ENCODE peak calls at places on chromosomes 2 and 18, in eight cellular contexts. D is IMR-90, Z is spleen, G is gastrocnemius medialis, Y is thyroid gland, O is A549, U is sigmoid colon, Q is uterus. C is an unnamed sample.

GRCh38 chr2:69720404-69720803 is 21.5 kb upstream of the ANXA4 start:
- DNase-seq in D (peak), Z (no peak), G (no peak), Y (no peak), O (no peak), U (no peak), Q (no peak), C (no peak)

GRCh38 chr2:199457147-199458016 is at the start of gene SATB2:
- DNase-seq in D (peak), Z (peak), G (no peak), Y (no peak), O (peak), U (peak), Q (no peak), C (peak)

GRCh38 chr2:180085144-180085543 is 78.0 kb upstream of the CWC22 start:
- DNase-seq in D (no peak), Z (no peak), G (no peak), Y (no peak), O (no peak), U (no peak), Q (no peak), C (no peak)

GRCh38 chr2:147174824-147175254 is 670.0 kb upstream of the ACVR2A start:
- DNase-seq in D (no peak), Z (no peak), G (no peak), Y (no peak), O (no peak), U (no peak), Q (no peak), C (no peak)

GRCh38 chr2:168212167-168212566 is 35.2 kb downstream of the STK39 start:
- DNase-seq in D (no peak), Z (no peak), G (no peak), Y (no peak), O (no peak), U (no peak), Q (no peak), C (no peak)

GRCh38 chr18:62738638-62739037 is 23.3 kb downstream of the PHLPP1 start:
- DNase-seq in D (no peak), Z (no peak), G (no peak), Y (no peak), O (no peak), U (no peak), Q (no peak), C (no peak)

GRCh38 chr18:50284226-50284885 is 3.0 kb upstream of the MBD1 start:
- DNase-seq in D (no peak), Z (no peak), G (no peak), Y (no peak), O (no peak), U (no peak), Q (no peak), C (peak)

GRCh38 chr2:31131871-31132270 is 6.4 kb downstream of the GALNT14 start:
- DNase-seq in D (no peak), Z (no peak), G (no peak), Y (no peak), O (no peak), U (no peak), Q (no peak), C (no peak)

GRCh38 chr18:48922801-48923730 is 27.7 kb downstream of the SMAD7 start:
- DNase-seq in D (peak), Z (peak), G (no peak), Y (no peak), O (no peak), U (peak), Q (peak), C (peak)

GRCh38 chr2:222635295-222635694 is 20.6 kb downstream of the FARSB start:
- DNase-seq in D (no peak), Z (no peak), G (no peak), Y (no peak), O (no peak), U (no peak), Q (no peak), C (no peak)

GRCh38 chr2:127313359-127313758 is 19.4 kb upstream of the ERCC3 start:
- DNase-seq in D (no peak), Z (no peak), G (no peak), Y (no peak), O (no peak), U (no peak), Q (no peak), C (no peak)

GRCh38 chr2:98463551-98463971 is 18.9 kb downstream of the INPP4A start:
- DNase-seq in D (no peak), Z (no peak), G (no peak), Y (no peak), O (no peak), U (peak), Q (no peak), C (no peak)

GRCh38 chr2:27966466-27966865 is 75.9 kb downstream of the BABAM2 start:
- DNase-seq in D (peak), Z (no peak), G (peak), Y (peak), O (no peak), U (no peak), Q (peak), C (no peak)

GRCh38 chr18:10421859-10422258 is 32.6 kb upstream of the APCDD1 start:
- DNase-seq in D (peak), Z (no peak), G (no peak), Y (no peak), O (no peak), U (no peak), Q (no peak), C (no peak)

GRCh38 chr2:151823651-151824050 is 4.6 kb downstream of the ARL5A start:
- DNase-seq in D (no peak), Z (no peak), G (no peak), Y (peak), O (no peak), U (no peak), Q (no peak), C (no peak)

GRCh38 chr2:45267062-45267702 is 257.9 kb upstream of the SIX2 start:
- DNase-seq in D (no peak), Z (no peak), G (no peak), Y (no peak), O (no peak), U (no peak), Q (no peak), C (no peak)

GRCh38 chr2:97267411-97268074 is 154.6 kb downstream of the ANKRD36 start:
- DNase-seq in D (peak), Z (peak), G (no peak), Y (peak), O (no peak), U (peak), Q (peak), C (peak)

GRCh38 chr2:62306751-62307468 is 111.0 kb downstream of the B3GNT2 start:
- DNase-seq in D (peak), Z (peak), G (no peak), Y (peak), O (no peak), U (no peak), Q (peak), C (no peak)

GRCh38 chr18:5868218-5868904 is 27.0 kb downstream of the TMEM200C start:
- DNase-seq in D (peak), Z (no peak), G (peak), Y (peak), O (peak), U (no peak), Q (peak), C (peak)

GRCh38 chr18:73461038-73461779 is 593.4 kb upstream of the NETO1 start:
- DNase-seq in D (peak), Z (no peak), G (no peak), Y (no peak), O (no peak), U (no peak), Q (no peak), C (no peak)

GRCh38 chr2:119123359-119123758 is 35.2 kb downstream of the C1QL2 start:
- DNase-seq in D (no peak), Z (no peak), G (no peak), Y (no peak), O (no peak), U (no peak), Q (no peak), C (no peak)

GRCh38 chr2:235763816-235764215 is 270.0 kb downstream of the AGAP1 start:
- DNase-seq in D (no peak), Z (no peak), G (no peak), Y (no peak), O (no peak), U (peak), Q (no peak), C (no peak)

GRCh38 chr2:33158482-33159003 is 211.8 kb downstream of the LTBP1 start:
- DNase-seq in D (peak), Z (no peak), G (no peak), Y (no peak), O (no peak), U (no peak), Q (no peak), C (no peak)

GRCh38 chr2:110116033-110116710 is 550 bp upstream of the MALL start:
- DNase-seq in D (peak), Z (no peak), G (no peak), Y (peak), O (peak), U (no peak), Q (no peak), C (peak)

GRCh38 chr18:57954928-57955327 is 89.1 kb upstream of the NEDD4L start:
- DNase-seq in D (no peak), Z (no peak), G (no peak), Y (no peak), O (no peak), U (no peak), Q (no peak), C (no peak)
- TF ChIP-seq CTCF in D (no peak), Z (no peak), G (no peak), Y (no peak), O (no peak), U (no peak), Q (no peak), C (no peak)

DNA sequence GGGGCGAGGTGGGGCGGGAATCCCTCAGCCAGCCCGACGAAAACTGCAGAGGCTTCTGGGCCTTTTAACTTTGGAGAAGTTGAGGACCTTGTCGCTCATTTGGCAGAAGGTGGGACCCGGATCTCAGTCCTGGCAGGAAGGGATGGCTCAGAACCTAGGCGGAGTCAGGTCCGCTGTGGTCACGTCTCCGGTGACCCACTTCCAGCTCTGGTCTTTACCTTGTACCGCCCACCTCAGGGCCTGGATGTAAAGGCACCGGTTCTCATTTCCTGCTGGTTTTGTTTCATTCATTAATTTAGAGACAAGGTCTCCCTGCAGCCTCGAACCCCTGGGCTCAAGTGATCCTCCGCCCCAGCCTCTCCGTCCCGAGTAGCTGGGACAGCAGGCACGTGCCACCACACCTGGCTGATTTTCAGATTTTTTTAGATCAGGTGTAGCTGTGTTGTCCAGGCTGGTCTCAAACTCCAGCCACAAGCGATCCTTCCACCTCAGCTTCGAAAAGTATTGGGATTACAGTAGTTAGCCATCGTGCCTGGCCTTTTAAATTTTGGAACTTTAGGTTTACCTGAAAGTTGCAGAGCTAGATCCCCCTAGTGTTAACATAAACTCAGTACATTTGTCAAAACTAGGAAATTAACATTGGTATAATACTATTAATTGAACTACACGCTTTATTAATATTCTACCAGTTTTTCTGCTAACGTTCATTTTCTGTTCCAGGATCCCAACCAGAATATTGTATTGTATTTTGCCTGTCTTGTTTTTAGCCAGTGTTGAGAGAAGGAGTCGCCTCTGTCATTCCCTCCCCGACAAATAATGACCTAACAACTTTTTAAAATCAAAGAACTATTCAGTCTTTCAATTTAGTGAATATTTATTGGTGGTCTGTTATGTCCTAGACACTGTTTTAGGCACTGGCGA is 867 bp downstream of the POLI start:
- DNase-seq in D (peak), Z (peak), G (peak), Y (peak), O (peak), U (peak), Q (peak), C (peak)
- TF ChIP-seq POLR2A in D (no peak), Z (no peak), G (no peak), Y (no peak), O (no peak), U (no peak), Q (no peak), C (no peak)

DNA sequence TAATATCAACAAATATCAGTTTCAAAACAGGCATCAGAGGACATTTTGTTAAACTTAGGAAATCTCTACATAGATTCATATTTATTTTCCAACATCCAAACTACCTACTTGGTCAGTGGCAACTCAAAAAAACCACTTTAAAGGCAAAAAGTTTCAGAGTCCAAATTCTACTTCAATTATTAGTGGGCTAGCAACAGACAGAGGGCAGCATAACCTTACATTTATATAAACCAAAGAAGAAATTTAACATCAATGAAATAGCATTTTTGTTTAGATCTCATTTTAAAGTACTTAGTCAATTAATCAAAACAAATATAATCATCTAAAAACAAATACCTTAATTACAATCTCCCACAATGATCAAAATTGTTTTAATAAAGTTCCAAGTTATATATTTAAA is 33.3 kb downstream of the RTTN start:
- DNase-seq in D (peak), Z (no peak), G (no peak), Y (no peak), O (no peak), U (no peak), Q (no peak), C (no peak)
- TF ChIP-seq CTCF in D (peak), Z (no peak), G (no peak), Y (no peak), O (peak), U (no peak), Q (no peak), C (no peak)

DNA sequence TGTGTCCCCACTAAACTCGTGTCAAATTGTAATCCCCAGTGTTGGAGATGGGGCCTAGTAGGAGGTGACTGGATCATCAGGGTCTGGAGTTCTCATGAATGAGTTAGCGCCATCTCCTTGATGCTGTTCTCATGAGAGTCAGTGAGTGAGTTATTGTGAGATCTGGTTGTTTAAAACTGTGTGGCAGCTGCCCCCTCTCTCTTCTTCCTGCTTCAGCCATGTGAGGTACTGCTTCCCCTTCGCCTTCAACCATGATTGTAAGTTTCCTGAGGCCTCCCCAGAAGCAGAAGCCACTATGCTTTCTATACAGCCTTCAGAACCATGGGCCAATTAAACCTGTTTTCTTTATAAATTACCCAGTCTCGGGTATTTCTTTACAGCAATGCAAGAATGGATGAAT is 50.4 kb downstream of the AP1S3 start:
- DNase-seq in D (no peak), Z (no peak), G (no peak), Y (no peak), O (no peak), U (no peak), Q (no peak), C (no peak)
- TF ChIP-seq POLR2A in D (no peak), Z (no peak), G (no peak), Y (no peak), O (no peak), U (no peak), Q (no peak), C (no peak)

GRCh38 chr2:160092445-160092844 is 30.0 kb upstream of the PLA2R1 start:
- DNase-seq in D (no peak), Z (no peak), G (no peak), Y (no peak), O (no peak), U (no peak), Q (no peak), C (no peak)

GRCh38 chr2:160085662-160086061 is 23.2 kb upstream of the PLA2R1 start:
- DNase-seq in D (no peak), Z (no peak), G (no peak), Y (no peak), O (no peak), U (no peak), Q (no peak), C (no peak)

GRCh38 chr2:160091381-160091780 is 29.0 kb upstream of the PLA2R1 start:
- DNase-seq in D (peak), Z (no peak), G (no peak), Y (no peak), O (no peak), U (no peak), Q (no peak), C (no peak)

DNA sequence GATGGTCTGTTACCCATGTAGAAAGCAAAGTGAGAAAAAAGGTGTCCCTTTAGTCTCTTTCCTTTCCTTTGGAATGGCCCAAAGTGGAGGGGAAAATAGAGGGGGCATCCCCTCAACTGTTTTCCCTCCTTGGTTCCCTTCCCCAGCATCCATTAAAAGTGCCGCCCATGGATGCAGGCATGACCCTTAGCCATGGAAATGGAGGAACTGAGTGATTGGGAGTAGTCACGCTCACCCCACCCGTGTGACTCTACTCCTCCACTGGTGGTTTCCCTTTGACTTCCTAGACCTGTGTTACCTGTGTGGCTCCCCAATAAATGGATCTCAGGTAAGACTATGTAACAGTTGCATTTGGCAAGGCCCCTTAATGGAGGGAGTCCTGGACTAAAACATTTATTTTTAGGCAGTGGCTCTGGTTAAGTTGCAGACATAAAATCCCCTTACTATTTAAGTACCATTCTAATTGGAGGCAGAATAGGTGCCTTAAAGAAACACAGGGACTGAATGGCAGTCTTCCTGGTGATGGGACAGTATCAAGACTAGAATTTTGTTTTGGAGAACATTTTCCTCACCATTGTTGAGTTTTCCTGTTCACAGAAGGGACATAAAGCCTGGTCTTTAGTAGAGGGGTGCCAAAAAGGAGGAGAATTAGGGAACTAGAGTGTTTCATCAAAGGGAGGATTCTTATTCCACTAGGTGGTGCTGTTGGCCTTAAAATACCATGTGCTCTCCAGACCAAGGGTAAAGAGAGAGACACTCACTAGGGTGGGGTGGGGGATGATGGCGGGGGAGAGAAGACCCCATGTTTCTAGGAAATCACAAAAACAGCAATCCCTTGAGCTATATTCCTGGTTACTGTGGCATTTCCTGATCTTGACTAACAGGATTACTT is 25.7 kb upstream of the PLA2R1 start:
- DNase-seq in D (peak), Z (no peak), G (no peak), Y (no peak), O (peak), U (no peak), Q (no peak), C (no peak)
- TF ChIP-seq CTCF in D (peak), Z (no peak), G (no peak), Y (no peak), O (peak), U (no peak), Q (no peak), C (no peak)

GRCh38 chr2:3493610-3493997 is 25.7 kb downstream of the ADI1 start:
- DNase-seq in D (peak), Z (no peak), G (no peak), Y (peak), O (no peak), U (no peak), Q (peak), C (no peak)
- TF ChIP-seq POLR2A in D (peak), Z (no peak), G (no peak), Y (no peak), O (no peak), U (no peak), Q (peak), C (no peak)

GRCh38 chr2:36352711-36353110 is 2.9 kb upstream of the CRIM1 start:
- DNase-seq in D (peak), Z (no peak), G (no peak), Y (no peak), O (no peak), U (no peak), Q (no peak), C (no peak)
- TF ChIP-seq CTCF in D (no peak), Z (no peak), G (no peak), Y (no peak), O (no peak), U (no peak), Q (no peak), C (no peak)

GRCh38 chr2:68467077-68467960 is at the start of the genes APLF and FBXO48:
- DNase-seq in D (peak), Z (peak), G (peak), Y (peak), O (peak), U (peak), Q (peak), C (peak)
- TF ChIP-seq POLR2A in D (peak), Z (peak), G (peak), Y (no peak), O (peak), U (no peak), Q (peak), C (no peak)